ENCODE peak calls at places on chromosomes 4 and X, in seven cellular contexts. D is effector CD4-positive, alpha-beta T cell; L is NCI-H2081; X is endodermal cell; H is activated effector memory CD4-positive, alpha-beta T cell treated with Interleukin-2 at 50 U/mL for 16 hours; Z is HS-27A; P is AG08396. V is an unnamed sample.

GRCh38 chr4:10157478-10158354 is 41.1 kb upstream of the WDR1 start:
- DNase-seq in D (peak; percentile 8), Z (no peak), P (peak; percentile 79), H (no peak), L (peak; percentile 69), X (peak; percentile 78), V (peak; percentile 90)

GRCh38 chrX:27918799-27919198 is 62.5 kb downstream of the DCAF8L1 start:
- DNase-seq in H (no peak), X (no peak), P (no peak), L (peak; percentile 12), D (no peak), Z (no peak), V (peak; percentile 3)

GRCh38 chrX:145002776-145003175 is 244.5 kb upstream of the SPANXN1 start:
- DNase-seq in P (no peak), L (no peak), H (no peak), D (no peak), Z (no peak), X (no peak), V (peak; percentile 10)

GRCh38 chr4:69760455-69760854 is at the start of gene SULT1B1:
- DNase-seq in X (no peak), H (peak; percentile 20), P (no peak), Z (no peak), D (peak; percentile 18), L (no peak), V (no peak)

GRCh38 chr4:78654809-78655208 is 103.2 kb downstream of the ANXA3 start:
- DNase-seq in H (no peak), Z (no peak), D (no peak), L (no peak), P (peak; percentile 21), X (no peak), V (no peak)

GRCh38 chr4:146269228-146269653 is 54.9 kb downstream of the REELD1 start:
- DNase-seq in X (no peak), D (no peak), H (no peak), Z (no peak), P (no peak), L (no peak), V (no peak)

GRCh38 chrX:68177542-68177941 is 255.8 kb downstream of the OPHN1 start:
- DNase-seq in Z (no peak), H (no peak), L (no peak), D (no peak), P (no peak), X (no peak), V (no peak)

GRCh38 chr4:1178300-1179088 is 6.1 kb upstream of the SPON2 start:
- DNase-seq in P (no peak), H (no peak), D (no peak), X (no peak), Z (no peak), L (no peak), V (no peak)

GRCh38 chr4:174559894-174560293 is 37.6 kb upstream of the HPGD start:
- DNase-seq in X (peak; percentile 66), D (no peak), H (no peak), P (no peak), Z (no peak), L (no peak), V (peak; percentile 85)

GRCh38 chr4:1381944-1382541 is 24.2 kb downstream of the NKX1-1 start:
- DNase-seq in L (no peak), D (no peak), P (no peak), H (no peak), Z (no peak), X (peak; percentile 29), V (no peak)

GRCh38 chrX:100720301-100720700 is 11.6 kb downstream of the SYTL4 start:
- DNase-seq in H (no peak), X (no peak), Z (no peak), D (no peak), L (peak; percentile 24), P (no peak), V (peak; percentile 2)

GRCh38 chr4:134470544-134470943 is 269.0 kb upstream of the PABPC4L start:
- DNase-seq in Z (no peak), L (peak; percentile 5), D (no peak), H (no peak), X (peak; percentile 73), P (no peak), V (peak; percentile 85)

GRCh38 chr4:36385951-36386561 is 104.6 kb downstream of the DTHD1 start:
- DNase-seq in L (no peak), X (no peak), Z (no peak), D (peak; percentile 44), P (no peak), H (peak; percentile 10), V (no peak)

GRCh38 chr4:111605111-111605510 is 540.1 kb upstream of the FAM241A start:
- DNase-seq in Z (no peak), X (no peak), H (no peak), L (no peak), D (no peak), P (no peak), V (no peak)

GRCh38 chr4:8506373-8507250 is 66.0 kb downstream of the TRMT44 start:
- DNase-seq in Z (no peak), H (no peak), P (peak; percentile 55), D (no peak), X (peak; percentile 88), L (no peak), V (peak; percentile 63)

GRCh38 chr4:8202526-8203375 is 3.7 kb downstream of the SH3TC1 start:
- DNase-seq in D (no peak), X (no peak), Z (no peak), L (no peak), H (no peak), P (no peak), V (no peak)

GRCh38 chrX:113959912-113960626 is 623.8 kb upstream of the HTR2C start:
- DNase-seq in P (no peak), Z (no peak), L (no peak), D (no peak), H (no peak), X (peak; percentile 62), V (peak; percentile 41)

GRCh38 chr4:32172761-32173160 is 1452.6 kb downstream of the PCDH7 start:
- DNase-seq in L (no peak), H (no peak), P (no peak), D (no peak), Z (no peak), X (no peak), V (no peak)

GRCh38 chr4:78638324-78639172 is 87.0 kb downstream of the ANXA3 start:
- DNase-seq in X (no peak), H (no peak), Z (no peak), L (no peak), P (no peak), D (no peak), V (no peak)

GRCh38 chrX:104659037-104659744 is 93.2 kb downstream of the IL1RAPL2 start:
- DNase-seq in P (no peak), H (no peak), D (no peak), X (no peak), L (no peak), Z (no peak), V (no peak)

GRCh38 chr4:163949976-163950601 is 455.6 kb downstream of the TMA16 start:
- DNase-seq in D (no peak), P (no peak), X (no peak), Z (no peak), L (no peak), H (no peak), V (no peak)

GRCh38 chr4:156779046-156779445 is 192.6 kb downstream of the PDGFC start:
- DNase-seq in H (no peak), Z (peak; percentile 65), L (no peak), X (no peak), P (no peak), D (no peak), V (no peak)

GRCh38 chrX:142251665-142252064 is 46.6 kb upstream of the MAGEC2 start:
- DNase-seq in D (no peak), X (no peak), L (no peak), Z (no peak), H (no peak), P (no peak), V (no peak)

GRCh38 chr4:39706829-39707511 is 9.0 kb downstream of the UBE2K start:
- DNase-seq in Z (no peak), L (no peak), X (peak; percentile 76), D (no peak), H (no peak), P (no peak), V (peak; percentile 85)

GRCh38 chr4:135383889-135384288 is 1182.3 kb upstream of the PABPC4L start:
- DNase-seq in D (no peak), L (no peak), P (no peak), X (no peak), Z (no peak), H (no peak), V (no peak)

V was measured in mesendoderm.